ENCODE peak calls at places on chromosomes 16 and 17, in nine cellular contexts. Z, D, W, V, E, M, I, J and Q are unnamed samples.

GRCh38 chr16:18979936-18980335 is 3.8 kb upstream of the TMC7 start:
- DNase-seq in E (no peak), V (no peak), W (no peak), Z (no peak), M (no peak), J (no peak), I (no peak), D (no peak), Q (no peak)

GRCh38 chr16:89373355-89374110 is 116.8 kb downstream of the ANKRD11 start:
- DNase-seq in Z (no peak), E (no peak), W (no peak), I (peak), D (peak), J (peak), M (peak), V (no peak), Q (no peak)

GRCh38 chr17:73957564-73957963 is 245.9 kb upstream of the RPL38 start:
- DNase-seq in M (no peak), E (no peak), V (no peak), J (no peak), D (no peak), I (peak), W (no peak), Z (no peak), Q (peak)

GRCh38 chr17:67139784-67140665 is 95.7 kb downstream of the CACNG1 start:
- DNase-seq in V (peak), Z (peak), M (no peak), D (peak), I (peak), J (no peak), W (no peak), E (no peak), Q (no peak)

GRCh38 chr17:34760931-34761500 is 181.6 kb downstream of the TMEM132E start:
- DNase-seq in I (no peak), Z (no peak), V (no peak), W (no peak), E (no peak), D (no peak), M (no peak), J (no peak), Q (no peak)

GRCh38 chr16:23420011-23420410 is 33.0 kb downstream of the COG7 start:
- DNase-seq in E (no peak), J (peak), M (no peak), Z (no peak), W (no peak), I (no peak), V (no peak), D (peak), Q (no peak)

GRCh38 chr16:71929048-71929447 is 33.7 kb downstream of the IST1 start:
- DNase-seq in W (no peak), D (peak), J (peak), Z (no peak), M (peak), V (no peak), I (no peak), E (no peak), Q (peak)

GRCh38 chr17:57091186-57091618 is 6.2 kb downstream of the AKAP1 start:
- DNase-seq in D (no peak), V (no peak), E (no peak), W (no peak), I (no peak), M (no peak), Z (peak), J (no peak), Q (no peak)

GRCh38 chr16:57424599-57424998 is 20.0 kb downstream of the CCL17 start:
- DNase-seq in D (no peak), W (no peak), Z (no peak), M (no peak), I (no peak), J (no peak), E (no peak), V (no peak), Q (no peak)

GRCh38 chr17:49775546-49776260 is 11.8 kb upstream of the FAM117A start:
- DNase-seq in J (no peak), D (peak), Z (no peak), V (peak), E (no peak), I (no peak), M (no peak), W (no peak), Q (no peak)

GRCh38 chr16:81442220-81442908 is 2.2 kb upstream of the CMIP start:
- DNase-seq in E (no peak), D (no peak), Z (no peak), W (no peak), J (no peak), I (no peak), M (no peak), V (no peak), Q (no peak)

GRCh38 chr17:70624208-70624607 is 454.9 kb downstream of the KCNJ2 start:
- DNase-seq in W (no peak), D (no peak), J (no peak), I (no peak), E (no peak), V (no peak), M (no peak), Z (no peak), Q (no peak)

GRCh38 chr17:32120086-32120485 is 22.2 kb upstream of the RHOT1 start:
- DNase-seq in M (no peak), Z (no peak), D (no peak), V (no peak), J (no peak), I (no peak), W (no peak), E (no peak), Q (no peak)

GRCh38 chr17:68613739-68614298 is 12.7 kb upstream of the FAM20A start:
- DNase-seq in V (peak), M (peak), I (peak), E (peak), Z (no peak), D (no peak), J (no peak), W (no peak), Q (no peak)

GRCh38 chr17:373616-374225 is 21.1 kb upstream of the RPH3AL start:
- DNase-seq in D (no peak), E (peak), Z (no peak), W (no peak), J (no peak), V (peak), I (no peak), M (no peak), Q (no peak)

GRCh38 chr17:72413077-72414031 is 292.5 kb downstream of the SOX9 start:
- DNase-seq in W (no peak), E (no peak), M (no peak), V (no peak), J (no peak), I (no peak), Z (no peak), D (no peak), Q (peak)

GRCh38 chr16:56268799-56269198 is 77.5 kb downstream of the GNAO1 start:
- DNase-seq in Z (no peak), V (no peak), J (no peak), E (no peak), I (no peak), D (no peak), W (no peak), M (no peak), Q (no peak)

GRCh38 chr17:17091856-17092756 is 49.8 kb downstream of the MPRIP start:
- DNase-seq in J (no peak), M (no peak), D (no peak), W (no peak), I (peak), E (no peak), V (no peak), Z (no peak), Q (no peak)
- H3K4me3 ChIP-seq in J (no peak), M (no peak), D (no peak), W (no peak), I (no peak), E (no peak), V (no peak), Z (no peak), Q (no peak)

GRCh38 chr17:48603959-48604769 is 622 bp downstream of the HOXB6 start:
- DNase-seq in I (peak), W (no peak), E (no peak), M (no peak), V (peak), Z (no peak), J (no peak), D (no peak), Q (peak)
- H3K4me3 ChIP-seq in I (no peak), W (peak), E (peak), M (peak), V (no peak), Z (no peak), J (peak), D (no peak), Q (peak)

GRCh38 chr16:4389051-4389955 is 17.7 kb downstream of the VASN start:
- DNase-seq in E (no peak), I (peak), D (no peak), J (no peak), W (peak), M (no peak), V (peak), Z (no peak), Q (no peak)

GRCh38 chr16:4390266-4391260 is 18.9 kb downstream of the VASN start:
- DNase-seq in V (peak), D (no peak), J (no peak), W (no peak), M (no peak), E (no peak), I (peak), Z (no peak), Q (no peak)

GRCh38 chr16:4393243-4393606 is 21.6 kb downstream of the VASN start:
- DNase-seq in E (no peak), I (no peak), M (no peak), V (no peak), J (no peak), D (no peak), W (peak), Z (no peak), Q (no peak)

GRCh38 chr16:4392382-4393242 is 21.0 kb downstream of the VASN start:
- DNase-seq in V (peak), J (no peak), I (peak), M (peak), Z (no peak), W (peak), D (peak), E (no peak), Q (no peak)

GRCh38 chr16:4391635-4392381 is 20.2 kb downstream of the VASN start:
- DNase-seq in I (peak), Z (no peak), W (peak), E (no peak), D (no peak), V (peak), M (no peak), J (no peak), Q (no peak)
- H3K4me3 ChIP-seq in I (no peak), Z (no peak), W (no peak), E (no peak), D (no peak), V (peak), M (no peak), J (no peak), Q (no peak)

GRCh38 chr17:78925662-78926555 is 722 bp upstream of the TIMP2 start:
- DNase-seq in J (no peak), V (peak), W (peak), E (peak), Z (peak), M (peak), D (peak), I (peak), Q (peak)

GRCh38 chr17:78923660-78924453 is 1.3 kb downstream of the TIMP2 start:
- DNase-seq in J (no peak), D (no peak), W (peak), Z (peak), E (peak), V (peak), I (peak), M (peak), Q (peak)

GRCh38 chr17:78922876-78923498 is 2.2 kb downstream of the TIMP2 start:
- DNase-seq in I (no peak), J (no peak), W (no peak), V (no peak), Z (no peak), M (no peak), D (no peak), E (no peak), Q (no peak)

GRCh38 chr17:78924481-78925151 is 571 bp downstream of the TIMP2 start:
- DNase-seq in D (no peak), E (no peak), W (no peak), I (peak), V (peak), M (peak), J (no peak), Z (peak), Q (no peak)

DNA sequence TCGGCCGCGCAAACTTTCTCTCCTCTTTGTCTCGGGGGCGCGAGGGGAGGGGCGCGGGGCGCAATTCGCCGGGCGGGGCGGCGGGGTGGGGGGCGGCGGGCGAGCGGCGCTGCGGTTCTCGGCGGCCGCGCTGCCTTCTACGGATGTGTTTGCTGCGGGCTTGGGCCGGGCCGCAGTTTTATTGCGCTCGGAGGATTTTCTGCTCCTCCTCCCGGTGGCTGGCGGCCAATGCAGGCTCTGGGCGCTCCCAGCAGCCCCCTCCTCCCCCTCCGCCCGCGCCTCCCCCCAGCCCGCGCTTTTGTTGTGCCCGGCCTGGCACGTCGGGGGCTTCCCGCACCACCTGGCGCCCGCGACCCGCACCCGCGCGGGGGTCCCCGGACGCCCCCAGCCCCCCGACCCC is at the start of gene TIMP2:
- DNase-seq in J (no peak), V (peak), Z (peak), I (peak), M (peak), W (peak), E (peak), D (peak), Q (peak)
- H3K4me3 ChIP-seq in J (peak), V (peak), Z (peak), I (peak), M (peak), W (peak), E (peak), D (peak), Q (peak)

GRCh38 chr17:79186406-79186805 is 111.8 kb downstream of the ENGASE start:
- DNase-seq in D (no peak), E (no peak), M (no peak), Z (no peak), W (no peak), I (no peak), J (no peak), V (no peak), Q (no peak)

GRCh38 chr17:79182176-79183160 is 107.8 kb downstream of the ENGASE start:
- DNase-seq in E (no peak), J (no peak), W (no peak), I (peak), Z (no peak), V (peak), M (no peak), D (no peak), Q (no peak)

GRCh38 chr17:79180358-79181005 is 105.9 kb downstream of the ENGASE start:
- DNase-seq in J (no peak), I (peak), V (no peak), D (no peak), W (no peak), M (no peak), Z (no peak), E (no peak), Q (no peak)

GRCh38 chr17:79185671-79186070 is 111.0 kb downstream of the ENGASE start:
- DNase-seq in M (no peak), J (no peak), D (no peak), W (no peak), Z (no peak), E (no peak), V (no peak), I (no peak), Q (no peak)

GRCh38 chr17:79183221-79184158 is 108.9 kb downstream of the ENGASE start:
- DNase-seq in J (no peak), V (peak), W (no peak), M (no peak), I (peak), D (no peak), Z (no peak), E (no peak), Q (no peak)
- H3K4me3 ChIP-seq in J (no peak), V (peak), W (no peak), M (no peak), I (peak), D (no peak), Z (no peak), E (no peak), Q (no peak)

GRCh38 chr17:5183410-5183793 is 8.3 kb downstream of the ZNF594 start:
- DNase-seq in W (no peak), I (no peak), E (no peak), M (no peak), D (no peak), Z (no peak), J (no peak), V (no peak), Q (no peak)
- H3K4me3 ChIP-seq in W (no peak), I (no peak), E (no peak), M (no peak), D (no peak), Z (no peak), J (no peak), V (peak), Q (no peak)

DNA sequence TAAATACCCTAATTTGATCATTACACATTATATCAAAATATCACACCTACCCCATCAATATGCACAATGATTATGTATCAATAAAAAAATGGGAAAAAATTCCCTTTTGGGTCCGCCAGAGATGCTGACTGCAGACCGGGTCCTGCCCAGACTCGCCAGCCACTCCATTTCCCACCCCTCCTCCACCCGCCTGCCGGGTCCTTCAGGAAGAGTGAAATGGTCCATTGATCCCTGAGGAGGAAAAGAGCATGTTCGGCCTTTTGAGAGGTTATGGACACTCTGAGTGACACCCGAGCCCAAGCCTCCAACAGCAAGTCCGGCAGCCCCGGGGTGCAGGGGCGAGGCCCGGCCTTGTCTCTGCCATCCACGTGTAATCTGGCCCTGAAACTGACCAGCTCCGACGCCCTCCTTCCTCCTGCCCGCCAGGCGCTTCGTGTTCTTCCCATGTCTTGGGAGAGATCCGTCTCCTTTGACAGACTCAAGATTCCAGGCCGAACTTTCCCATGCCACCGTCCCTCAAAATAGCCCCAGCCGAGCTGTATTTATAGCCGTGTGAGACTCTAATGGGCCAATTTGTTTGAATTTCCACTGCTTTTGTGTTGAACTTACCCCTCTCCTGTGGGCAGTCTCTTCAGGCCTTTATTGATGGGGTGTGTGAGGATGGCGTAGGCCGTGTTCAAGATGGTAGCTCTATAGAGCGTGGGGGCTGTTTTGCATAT is 124.1 kb upstream of the ZFHX3 start:
- DNase-seq in J (no peak), W (no peak), I (peak), V (no peak), M (no peak), Z (no peak), E (no peak), D (no peak), Q (no peak)
- H3K4me3 ChIP-seq in J (no peak), W (no peak), I (no peak), V (no peak), M (no peak), Z (no peak), E (no peak), D (no peak), Q (no peak)

GRCh38 chr16:84806890-84807258 is 12.9 kb upstream of the CRISPLD2 start:
- DNase-seq in W (no peak), V (no peak), I (no peak), E (no peak), J (no peak), Z (no peak), M (no peak), D (no peak), Q (no peak)
- H3K4me3 ChIP-seq in W (no peak), V (no peak), I (no peak), E (no peak), J (peak), Z (no peak), M (no peak), D (peak), Q (no peak)

DNA sequence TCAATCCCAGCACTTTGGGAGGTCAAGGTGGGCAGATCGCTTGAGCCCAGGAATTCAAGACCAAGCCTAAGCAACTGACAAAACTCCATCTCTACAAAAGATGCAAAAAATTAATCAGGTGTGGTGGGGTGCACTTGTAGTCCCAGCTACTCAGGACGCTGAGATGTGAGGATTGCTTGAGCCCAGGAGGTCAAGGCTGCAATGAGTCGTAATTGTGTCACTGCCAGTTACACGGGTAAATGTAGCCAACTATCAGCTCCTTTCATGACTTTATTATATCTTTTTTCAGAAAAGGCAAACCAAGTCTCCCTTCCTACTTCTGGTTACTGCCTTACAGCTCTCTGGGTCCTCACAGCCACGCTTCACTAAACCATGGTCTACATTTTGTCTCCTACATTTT is 4.0 kb downstream of the SDF2 start:
- DNase-seq in W (no peak), D (no peak), M (no peak), J (no peak), E (no peak), I (no peak), V (no peak), Z (no peak), Q (no peak)
- H3K4me3 ChIP-seq in W (no peak), D (no peak), M (no peak), J (no peak), E (no peak), I (no peak), V (no peak), Z (no peak), Q (no peak)